ENCODE peak calls at places on chromosomes 4 and X, in eight cellular contexts. A, J, X, S, F, O, D and R are unnamed samples.

GRCh38 chr4:161601011-161601410 is 562.8 kb downstream of the FSTL5 start:
- DNase-seq in F (no peak), A (no peak), O (no peak), S (no peak), X (no peak), J (no peak), D (no peak), R (no peak)

GRCh38 chr4:53601251-53601764 is 10.0 kb upstream of the LNX1 start:
- DNase-seq in J (no peak), D (no peak), F (peak), X (peak), S (no peak), O (peak), A (no peak), R (peak)

GRCh38 chrX:114774691-114775090 is 190.8 kb downstream of the HTR2C start:
- DNase-seq in F (no peak), S (no peak), O (no peak), A (peak), J (no peak), D (no peak), X (no peak), R (no peak)

GRCh38 chr4:90415116-90415515 is 287.9 kb downstream of the CCSER1 start:
- DNase-seq in J (no peak), O (no peak), F (no peak), A (no peak), D (no peak), S (no peak), X (no peak), R (no peak)

GRCh38 chr4:98793658-98794057 is 135.2 kb upstream of the TSPAN5 start:
- DNase-seq in F (no peak), A (no peak), O (no peak), X (no peak), D (no peak), J (no peak), S (no peak), R (no peak)

GRCh38 chr4:56186808-56187523 is 200.3 kb downstream of the AASDH start:
- DNase-seq in O (no peak), X (no peak), J (no peak), S (no peak), F (no peak), D (no peak), A (no peak), R (no peak)

GRCh38 chrX:136528645-136529315 is 3.2 kb upstream of the VGLL1 start:
- DNase-seq in S (no peak), O (no peak), F (no peak), J (no peak), A (no peak), D (peak), X (no peak), R (no peak)

GRCh38 chrX:103483720-103484119 is 35.6 kb downstream of the RAB40A start:
- DNase-seq in X (no peak), D (no peak), S (no peak), J (no peak), F (no peak), O (no peak), A (no peak), R (no peak)

GRCh38 chr4:140158234-140159030 is 4.4 kb upstream of the MAML3 start:
- DNase-seq in D (no peak), A (peak), X (peak), F (peak), J (peak), S (peak), O (no peak), R (no peak)

GRCh38 chr4:48341776-48342558 is 638 bp downstream of the SLAIN2 start:
- DNase-seq in F (peak), O (peak), D (peak), J (peak), S (peak), A (peak), X (peak), R (peak)

GRCh38 chr4:87853108-87853507 is 20.3 kb downstream of the MEPE start:
- DNase-seq in D (no peak), S (no peak), O (no peak), F (no peak), J (no peak), X (peak), A (peak), R (no peak)

GRCh38 chrX:24465524-24465850 is 401 bp downstream of the PDK3 start:
- DNase-seq in O (no peak), J (no peak), S (no peak), D (no peak), A (no peak), F (no peak), X (no peak), R (no peak)

GRCh38 chrX:154799554-154800348 is 5.5 kb downstream of the MPP1 start:
- DNase-seq in X (no peak), O (no peak), S (peak), A (no peak), J (no peak), D (no peak), F (peak), R (peak)

GRCh38 chr4:80420638-80421037 is 85.1 kb downstream of the CFAP299 start:
- DNase-seq in A (no peak), D (no peak), S (no peak), J (no peak), O (no peak), F (no peak), X (no peak), R (no peak)

GRCh38 chr4:165384608-165385007 is 5.8 kb downstream of the CPE start:
- DNase-seq in S (no peak), J (no peak), F (no peak), O (no peak), X (no peak), D (no peak), A (peak), R (no peak)

GRCh38 chr4:48681856-48682255 is 98.2 kb downstream of the FRYL start:
- DNase-seq in X (peak), J (no peak), A (peak), S (no peak), F (no peak), D (no peak), O (no peak), R (no peak)

GRCh38 chr4:100208964-100209363 is 18.7 kb upstream of the DDIT4L start:
- DNase-seq in O (no peak), F (no peak), A (no peak), X (no peak), D (no peak), J (no peak), S (no peak), R (no peak)

GRCh38 chr4:68466185-68466584 is 18.9 kb downstream of the TMPRSS11E start:
- DNase-seq in O (no peak), S (no peak), A (peak), D (no peak), J (no peak), X (no peak), F (no peak), R (no peak)

GRCh38 chr4:8830056-8830455 is 41.6 kb downstream of the HMX1 start:
- DNase-seq in S (peak), F (no peak), X (no peak), D (no peak), A (no peak), J (no peak), O (no peak), R (no peak)

GRCh38 chr4:35228318-35228717 is 1016.0 kb downstream of the ARAP2 start:
- DNase-seq in J (no peak), X (no peak), F (no peak), D (no peak), S (no peak), A (no peak), O (no peak), R (no peak)

GRCh38 chr4:184279496-184280082 is 61.9 kb upstream of the ENPP6 start:
- DNase-seq in X (no peak), A (no peak), J (no peak), F (no peak), S (no peak), O (no peak), D (no peak), R (no peak)

GRCh38 chr4:152643153-152644035 is 36.4 kb downstream of the TMEM154 start:
- DNase-seq in F (peak), S (no peak), J (no peak), D (no peak), A (no peak), O (no peak), X (peak), R (no peak)

GRCh38 chrX:19673334-19674040 is 158.2 kb upstream of the MAP3K15 start:
- DNase-seq in S (peak), F (peak), D (no peak), X (no peak), O (peak), A (peak), J (peak), R (no peak)

GRCh38 chrX:63764946-63765345 is 20.1 kb downstream of the ARHGEF9 start:
- DNase-seq in S (no peak), O (no peak), D (no peak), F (no peak), A (peak), J (no peak), X (no peak), R (no peak)

GRCh38 chr4:161419822-161420221 is 744.0 kb downstream of the FSTL5 start:
- DNase-seq in S (no peak), O (no peak), X (no peak), D (no peak), J (no peak), F (no peak), A (no peak), R (no peak)

GRCh38 chr4:17690898-17691297 is 76.5 kb downstream of the MED28 start:
- DNase-seq in O (no peak), A (no peak), F (no peak), J (no peak), D (no peak), X (no peak), S (no peak), R (no peak)

GRCh38 chrX:7147431-7147977 is at the start of gene STS:
- DNase-seq in X (peak), D (no peak), J (peak), F (peak), A (no peak), O (peak), S (peak), R (peak)

GRCh38 chr4:168852933-168853713 is 156.9 kb downstream of the CBR4 start:
- DNase-seq in D (no peak), A (no peak), X (no peak), F (no peak), J (no peak), O (no peak), S (no peak), R (no peak)

GRCh38 chr4:158004101-158004500 is 168.7 kb downstream of the GASK1B start:
- DNase-seq in X (no peak), J (no peak), A (no peak), S (no peak), D (no peak), F (no peak), O (no peak), R (no peak)

GRCh38 chr4:118964891-118965411 is 76.3 kb downstream of the SYNPO2 start:
- DNase-seq in A (peak), F (no peak), S (no peak), J (no peak), D (no peak), O (no peak), X (no peak), R (no peak)

GRCh38 chr4:149933883-149934282 is 118.2 kb upstream of the IQCM start:
- DNase-seq in X (no peak), D (no peak), A (peak), O (no peak), F (no peak), S (no peak), J (no peak), R (no peak)

GRCh38 chrX:135330709-135331108 is 21.4 kb downstream of the ETDC start:
- DNase-seq in F (no peak), O (no peak), D (no peak), X (no peak), A (no peak), S (no peak), J (no peak), R (no peak)

GRCh38 chrX:17859609-17860178 is 1.4 kb downstream of the RAI2 start:
- DNase-seq in J (peak), O (no peak), F (no peak), A (no peak), D (no peak), X (no peak), S (peak), R (no peak)

GRCh38 chr4:52019941-52020657 is at the start of gene LRRC66:
- DNase-seq in J (no peak), O (no peak), A (no peak), F (peak), S (peak), X (no peak), D (no peak), R (no peak)

GRCh38 chr4:155099231-155099630 is 109.2 kb upstream of the NPY2R start:
- DNase-seq in F (no peak), O (no peak), A (no peak), X (no peak), S (no peak), D (no peak), J (no peak), R (no peak)

GRCh38 chrX:23981711-23982110 is 45.3 kb downstream of the KLHL15 start:
- DNase-seq in F (no peak), A (no peak), X (no peak), D (no peak), S (no peak), O (no peak), J (no peak), R (no peak)

GRCh38 chrX:31165241-31166035 is 93.6 kb upstream of the FTHL17 start:
- DNase-seq in F (no peak), J (no peak), A (no peak), D (no peak), S (no peak), X (no peak), O (no peak), R (no peak)

GRCh38 chr4:127809173-127809800 is 27.2 kb downstream of the HSPA4L start:
- DNase-seq in X (no peak), O (no peak), F (no peak), S (no peak), J (no peak), A (peak), D (no peak), R (no peak)
- TF ChIP-seq CTCF in X (no peak), O (no peak), F (no peak), S (no peak), J (no peak), A (peak), D (no peak), R (no peak)

DNA sequence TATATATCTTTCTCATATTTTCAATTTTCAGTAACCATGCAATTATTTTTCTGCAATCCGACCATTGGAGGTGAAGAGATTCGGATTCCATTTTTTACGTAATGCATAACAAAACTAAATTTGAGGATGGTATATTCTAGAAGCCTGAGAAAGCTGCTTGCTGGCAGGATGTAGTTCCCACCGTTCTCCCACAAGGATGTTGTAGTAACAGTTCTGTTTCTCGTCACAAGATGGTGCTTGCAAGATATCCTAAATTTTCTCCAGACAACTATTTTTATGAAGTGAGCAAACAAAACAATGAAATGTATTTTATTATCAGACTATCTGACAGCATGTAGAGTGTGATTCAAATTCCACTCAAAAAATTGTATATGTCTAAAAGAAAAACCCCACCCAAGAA is 10.7 kb downstream of the PWWP3B start:
- DNase-seq in A (no peak), F (no peak), X (no peak), O (no peak), J (no peak), S (no peak), D (no peak), R (no peak)
- TF ChIP-seq CTCF in A (no peak), F (no peak), X (no peak), O (no peak), J (no peak), S (no peak), D (no peak), R (no peak)

GRCh38 chrX:57952320-57952678 is 42.0 kb upstream of the ZXDA start:
- DNase-seq in F (no peak), J (no peak), D (no peak), S (no peak), A (no peak), O (peak), X (no peak), R (no peak)

DNA sequence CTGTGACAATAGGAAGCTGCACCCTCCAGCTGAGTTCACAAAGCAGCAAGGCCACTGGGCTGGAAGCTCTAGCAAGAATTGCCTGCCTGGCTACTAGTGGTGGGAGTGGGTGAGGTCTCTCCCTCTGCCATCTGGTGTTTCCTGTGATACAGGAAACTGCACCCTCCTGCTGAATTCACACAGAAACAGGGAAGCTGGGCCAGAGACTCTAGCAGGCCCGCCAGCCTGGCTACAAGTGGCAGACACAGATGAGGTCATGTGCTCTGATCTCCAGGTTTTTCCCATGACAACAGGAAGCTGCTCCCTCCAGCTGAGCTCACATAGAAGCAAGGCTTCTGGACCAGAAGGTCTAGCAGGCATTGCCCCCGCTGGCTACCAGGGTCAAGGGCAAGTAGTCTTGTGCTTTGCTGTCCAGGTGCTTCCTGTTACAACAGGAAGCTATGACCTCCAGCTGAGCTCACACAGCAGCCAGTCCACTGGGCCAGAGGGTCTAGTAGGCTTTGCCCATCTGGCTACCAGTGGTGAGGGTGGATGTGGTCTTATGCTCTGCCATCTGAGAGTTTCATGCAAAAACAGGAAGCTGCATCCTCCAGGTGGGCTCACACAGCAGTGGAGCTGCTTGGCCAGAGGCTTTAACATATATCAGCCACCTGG is 41.5 kb upstream of the ZXDA start:
- DNase-seq in F (no peak), S (no peak), J (no peak), O (peak), A (no peak), X (peak), D (no peak), R (no peak)
- TF ChIP-seq CTCF in F (no peak), S (no peak), J (no peak), O (no peak), A (no peak), X (no peak), D (no peak), R (no peak)

DNA sequence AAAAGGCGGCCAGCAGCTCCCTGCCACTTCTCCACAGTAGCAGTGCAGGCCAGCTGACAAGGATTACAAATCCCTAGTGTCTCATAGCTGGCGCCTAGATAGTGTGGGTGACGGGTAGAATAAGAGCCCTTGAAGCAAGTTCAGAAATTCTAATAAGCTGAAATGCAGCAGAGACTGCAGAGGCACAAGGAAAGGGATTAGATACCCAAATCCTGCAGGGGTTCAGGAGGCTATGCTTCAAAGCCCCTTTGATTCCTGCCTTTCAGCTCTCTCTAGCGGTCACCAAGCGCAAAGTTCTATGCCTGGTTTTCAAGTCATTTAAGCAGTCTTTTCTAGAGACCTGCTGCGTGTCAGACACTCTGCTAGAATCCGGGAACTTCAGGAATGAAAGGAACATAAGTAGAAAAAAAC is 79.2 kb downstream of the RLIM start:
- DNase-seq in D (peak), J (peak), A (peak), F (peak), O (no peak), X (peak), S (no peak), R (no peak)
- TF ChIP-seq CTCF in D (peak), J (peak), A (peak), F (no peak), O (peak), X (peak), S (no peak), R (peak)

DNA sequence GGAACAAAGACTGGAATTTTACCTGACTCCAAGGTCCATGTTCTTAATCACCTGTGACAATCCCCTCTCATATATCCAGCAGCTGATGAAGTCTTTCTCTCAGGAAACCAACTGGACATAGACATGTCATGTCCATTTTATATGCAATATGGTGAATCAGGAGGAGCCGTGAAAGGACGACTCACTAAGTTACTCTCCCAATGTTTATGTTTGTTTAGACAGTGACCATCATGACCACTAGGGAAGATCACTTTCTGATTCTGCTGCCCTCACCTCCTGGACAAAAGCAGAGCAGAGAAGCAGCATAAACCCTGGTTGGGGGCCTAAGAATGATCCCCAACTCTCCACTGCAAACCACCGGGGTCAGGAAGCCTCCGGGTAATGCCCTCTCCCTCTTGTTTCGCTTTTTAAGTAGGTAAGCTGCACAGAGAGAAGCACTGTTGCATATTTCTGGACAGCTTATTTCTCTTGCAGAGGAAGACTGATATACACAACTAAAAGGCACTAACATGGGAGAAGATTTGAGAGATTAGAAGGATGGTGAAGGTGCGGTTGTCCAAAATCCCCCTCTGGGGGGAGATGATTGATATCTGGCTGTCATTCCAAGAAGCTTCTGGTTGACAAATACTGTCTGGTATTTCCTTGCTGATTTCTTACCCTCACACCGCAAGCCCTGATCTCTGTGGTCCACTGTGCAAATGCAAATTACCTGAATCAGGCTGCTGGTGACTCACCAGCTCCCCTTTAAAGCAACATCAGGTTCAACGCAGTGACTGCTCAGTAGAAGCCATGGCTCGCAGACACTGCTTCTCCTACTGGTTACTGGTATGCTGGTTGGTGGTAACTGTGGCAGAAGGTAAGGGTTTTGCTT is at the start of gene ODAPH:
- DNase-seq in J (no peak), D (no peak), A (no peak), S (no peak), F (no peak), X (no peak), O (no peak), R (no peak)
- TF ChIP-seq CTCF in J (no peak), D (peak), A (peak), S (no peak), F (no peak), X (no peak), O (no peak), R (peak)